ENCODE peak calls at places on chromosomes 6 and 20, in eight cellular contexts. W is SK-MEL-5; S is fibroblast of the aortic adventitia; L is EL; M is effector CD4-positive, alpha-beta T cell; C is NCI-H187; D is sciatic nerve; A is amniotic epithelial cell. G is an unnamed sample.

GRCh38 chr6:167708501-167709094 is 118.1 kb upstream of the AFDN start:
- DNase-seq in M (no peak), A (no peak), L (no peak), S (no peak), D (no peak), W (no peak), C (no peak), G (no peak)

GRCh38 chr6:27814665-27815424 is 97.4 kb downstream of the OR2B2 start:
- DNase-seq in D (no peak), M (peak), W (peak), S (peak), C (peak), L (peak), A (peak), G (peak)

GRCh38 chr6:25219147-25219546 is 60.0 kb upstream of the CARMIL1 start:
- DNase-seq in W (no peak), S (no peak), M (no peak), C (no peak), A (no peak), D (no peak), L (no peak), G (no peak)

GRCh38 chr6:143370972-143371371 is 79.5 kb downstream of the ADAT2 start:
- DNase-seq in C (no peak), D (no peak), M (no peak), W (no peak), L (no peak), S (no peak), A (no peak), G (no peak)

GRCh38 chr6:87322304-87323212 is at the start of gene SMIM8:
- DNase-seq in S (peak), A (peak), C (no peak), M (peak), D (peak), L (peak), W (peak), G (peak)

GRCh38 chr20:47784599-47785320 is 521 bp downstream of the SULF2 start:
- DNase-seq in D (no peak), A (peak), C (no peak), M (no peak), L (peak), S (peak), W (peak), G (no peak)

GRCh38 chr6:129635396-129636164 is 74.4 kb downstream of the ARHGAP18 start:
- DNase-seq in D (no peak), C (no peak), A (peak), L (peak), M (no peak), S (peak), W (no peak), G (no peak)

GRCh38 chr20:14832630-14833029 is 495.2 kb upstream of the FLRT3 start:
- DNase-seq in S (no peak), L (no peak), C (no peak), W (no peak), A (no peak), D (no peak), M (no peak), G (no peak)

GRCh38 chr20:45484676-45485075 is 15.1 kb downstream of the WFDC2 start:
- DNase-seq in S (no peak), W (no peak), M (no peak), C (no peak), D (no peak), A (no peak), L (no peak), G (no peak)

GRCh38 chr20:1995531-1996310 is 1.9 kb upstream of the PDYN start:
- DNase-seq in W (no peak), M (no peak), D (no peak), A (no peak), L (no peak), C (no peak), S (no peak), G (no peak)

GRCh38 chr6:12097791-12098190 is 85.7 kb downstream of the HIVEP1 start:
- DNase-seq in L (peak), D (no peak), C (no peak), A (peak), S (peak), M (no peak), W (no peak), G (no peak)

GRCh38 chr20:33647603-33648395 is 14.3 kb upstream of the C20orf144 start:
- DNase-seq in M (no peak), A (no peak), C (no peak), L (peak), D (no peak), W (no peak), S (peak), G (no peak)

GRCh38 chr6:161346717-161347504 is 73.0 kb upstream of the AGPAT4 start:
- DNase-seq in C (no peak), S (no peak), D (no peak), M (no peak), W (no peak), L (no peak), A (no peak), G (no peak)

GRCh38 chr6:30547454-30547853 is 8.8 kb downstream of the GNL1 start:
- DNase-seq in D (no peak), C (no peak), S (no peak), L (no peak), A (no peak), W (no peak), M (no peak), G (no peak)